ENCODE peak calls at places on chromosomes 5 and 9, in four cellular contexts. One of them, this sample, is unnamed.

GRCh38 chr5:170108266-170108785 is 2.6 kb downstream of the FOXI1 start:
- DNase-seq in GM19239: no peak
- DNase-seq in M059J: no peak
- DNase-seq in spleen: no peak
- DNase-seq in this sample: no peak

GRCh38 chr9:121484659-121485446 is 14.8 kb downstream of the GGTA1 start:
- DNase-seq in GM19239: no peak
- DNase-seq in M059J: no peak
- DNase-seq in spleen: no peak
- DNase-seq in this sample: no peak

GRCh38 chr9:109908459-109909390 is 128.7 kb downstream of the PALM2AKAP2 start:
- DNase-seq in GM19239: no peak
- DNase-seq in M059J: peak
- DNase-seq in spleen: no peak
- DNase-seq in this sample: no peak

GRCh38 chr9:98429613-98430012 is 174.2 kb upstream of the TBC1D2 start:
- DNase-seq in GM19239: no peak
- DNase-seq in M059J: peak
- DNase-seq in spleen: no peak
- DNase-seq in this sample: no peak

GRCh38 chr5:34415559-34416198 is 240.4 kb upstream of the RAI14 start:
- DNase-seq in GM19239: peak
- DNase-seq in M059J: peak
- DNase-seq in spleen: no peak
- DNase-seq in this sample: no peak

GRCh38 chr5:36177154-36177553 is 25.2 kb downstream of the SKP2 start:
- DNase-seq in GM19239: peak
- DNase-seq in M059J: no peak
- DNase-seq in spleen: no peak
- DNase-seq in this sample: no peak

GRCh38 chr5:16659536-16659935 is 42.7 kb upstream of the RETREG1 start:
- DNase-seq in GM19239: no peak
- DNase-seq in M059J: no peak
- DNase-seq in spleen: no peak
- DNase-seq in this sample: no peak

GRCh38 chr9:95138474-95138873 is 179.0 kb downstream of the FANCC start:
- DNase-seq in GM19239: no peak
- DNase-seq in M059J: peak
- DNase-seq in spleen: no peak
- DNase-seq in this sample: no peak

GRCh38 chr5:41432481-41433253 is 77.7 kb downstream of the PLCXD3 start:
- DNase-seq in GM19239: no peak
- DNase-seq in M059J: no peak
- DNase-seq in spleen: no peak
- DNase-seq in this sample: no peak

GRCh38 chr5:104189031-104189430 is 626.4 kb upstream of the NUDT12 start:
- DNase-seq in GM19239: no peak
- DNase-seq in M059J: peak
- DNase-seq in spleen: no peak
- DNase-seq in this sample: no peak

GRCh38 chr9:18673179-18673578 is 199.2 kb downstream of the ADAMTSL1 start:
- DNase-seq in GM19239: no peak
- DNase-seq in M059J: no peak
- DNase-seq in spleen: no peak
- DNase-seq in this sample: no peak

GRCh38 chr5:149749481-149750365 is 19.6 kb downstream of the PPARGC1B start:
- DNase-seq in GM19239: no peak
- DNase-seq in M059J: peak
- DNase-seq in spleen: no peak
- DNase-seq in this sample: no peak

GRCh38 chr9:125240649-125240999 is 519 bp downstream of the HSPA5 start:
- DNase-seq in GM19239: no peak
- DNase-seq in M059J: peak
- DNase-seq in spleen: no peak
- DNase-seq in this sample: peak

GRCh38 chr5:44387391-44387790 is 1.8 kb downstream of the FGF10 start:
- DNase-seq in GM19239: no peak
- DNase-seq in M059J: no peak
- DNase-seq in spleen: no peak
- DNase-seq in this sample: no peak

GRCh38 chr5:9869616-9870288 is 239.6 kb upstream of the TAS2R1 start:
- DNase-seq in GM19239: no peak
- DNase-seq in M059J: peak
- DNase-seq in spleen: no peak
- DNase-seq in this sample: no peak

GRCh38 chr5:86546582-86546981 is 71.2 kb upstream of the COX7C start:
- DNase-seq in GM19239: no peak
- DNase-seq in M059J: no peak
- DNase-seq in spleen: no peak
- DNase-seq in this sample: no peak

GRCh38 chr5:9622891-9623547 is 7.1 kb downstream of the TAS2R1 start:
- DNase-seq in GM19239: no peak
- DNase-seq in M059J: peak
- DNase-seq in spleen: no peak
- DNase-seq in this sample: no peak

GRCh38 chr5:138000102-138000723 is 32.7 kb downstream of the FAM13B start:
- DNase-seq in GM19239: no peak
- DNase-seq in M059J: peak
- DNase-seq in spleen: no peak
- DNase-seq in this sample: no peak

GRCh38 chr9:133160742-133161541 is 2.8 kb downstream of the GBGT1 start:
- DNase-seq in GM19239: peak
- DNase-seq in M059J: peak
- DNase-seq in spleen: peak
- DNase-seq in this sample: peak

GRCh38 chr5:5800801-5801761 is 378.6 kb downstream of the ICE1 start:
- DNase-seq in GM19239: no peak
- DNase-seq in M059J: no peak
- DNase-seq in spleen: no peak
- DNase-seq in this sample: no peak

GRCh38 chr9:14031015-14031414 is 282.9 kb downstream of the NFIB start:
- DNase-seq in GM19239: no peak
- DNase-seq in M059J: no peak
- DNase-seq in spleen: no peak
- DNase-seq in this sample: no peak

GRCh38 chr9:16561121-16561520 is 309.3 kb downstream of the BNC2 start:
- DNase-seq in GM19239: no peak
- DNase-seq in M059J: peak
- DNase-seq in spleen: no peak
- DNase-seq in this sample: no peak

GRCh38 chr5:132086277-132086794 is 12.7 kb downstream of the CSF2 start:
- DNase-seq in GM19239: no peak
- DNase-seq in M059J: peak
- DNase-seq in spleen: peak
- DNase-seq in this sample: peak

GRCh38 chr9:114958021-114958846 is 27.8 kb upstream of the TNFSF8 start:
- DNase-seq in GM19239: no peak
- DNase-seq in M059J: no peak
- DNase-seq in spleen: peak
- DNase-seq in this sample: peak

GRCh38 chr9:124257070-124257864 is 482 bp upstream of the NEK6 start:
- DNase-seq in GM19239: no peak
- DNase-seq in M059J: peak
- DNase-seq in spleen: peak
- DNase-seq in this sample: peak

GRCh38 chr9:126583134-126583760 is 30.5 kb upstream of the LMX1B start:
- DNase-seq in GM19239: no peak
- DNase-seq in M059J: no peak
- DNase-seq in spleen: no peak
- DNase-seq in this sample: no peak

GRCh38 chr5:140338918-140339317 is 7.5 kb downstream of the HBEGF start:
- DNase-seq in GM19239: no peak
- DNase-seq in M059J: no peak
- DNase-seq in spleen: no peak
- DNase-seq in this sample: peak

GRCh38 chr5:157464518-157465171 is 4.6 kb downstream of the NIPAL4 start:
- DNase-seq in GM19239: no peak
- DNase-seq in M059J: peak
- DNase-seq in spleen: no peak
- DNase-seq in this sample: no peak

GRCh38 chr9:111810908-111811307 is 16.2 kb upstream of the SHOC1 start:
- DNase-seq in GM19239: no peak
- DNase-seq in M059J: no peak
- DNase-seq in spleen: no peak
- DNase-seq in this sample: no peak

GRCh38 chr5:174790906-174791305 is 66.5 kb downstream of the MSX2 start:
- DNase-seq in GM19239: no peak
- DNase-seq in M059J: no peak
- DNase-seq in spleen: no peak
- DNase-seq in this sample: no peak

This sample was measured in posterior vena cava.